ENCODE peak calls at places on chromosome 6, in four cellular contexts. H, P, F and N are unnamed samples.

GRCh38 chr6:11263185-11263817 is 30.8 kb upstream of the NEDD9 start:
- DNase-seq in P (peak), H (no peak), F (peak), N (no peak)

GRCh38 chr6:169167581-169168301 is 85.9 kb downstream of the THBS2 start:
- DNase-seq in F (no peak), P (peak), H (no peak), N (no peak)

GRCh38 chr6:167275001-167275400 is 16.1 kb upstream of the UNC93A start:
- DNase-seq in F (no peak), H (no peak), P (no peak), N (no peak)

GRCh38 chr6:14222956-14223355 is 105.4 kb downstream of the CD83 start:
- DNase-seq in F (no peak), P (no peak), H (no peak), N (no peak)

GRCh38 chr6:33147807-33148666 is 44.2 kb downstream of the COL11A2 start:
- DNase-seq in F (no peak), P (peak), H (no peak), N (no peak)

GRCh38 chr6:166473886-166474596 is 91.3 kb upstream of the MPC1 start:
- DNase-seq in H (no peak), P (no peak), F (no peak), N (no peak)

GRCh38 chr6:13924146-13924948 is 405 bp upstream of the RNF182 start:
- DNase-seq in H (peak), F (peak), P (peak), N (no peak)

GRCh38 chr6:41736207-41736710 is 851 bp upstream of the TFEB start:
- DNase-seq in F (no peak), H (no peak), P (no peak), N (no peak)

GRCh38 chr6:139028242-139028657 is 295 bp upstream of the ABRACL start:
- DNase-seq in H (no peak), P (no peak), F (no peak), N (peak)

GRCh38 chr6:168956141-168956838 is 297.4 kb downstream of the THBS2 start:
- DNase-seq in F (no peak), P (no peak), H (no peak), N (no peak)

GRCh38 chr6:111572216-111572706 is 33.4 kb downstream of the TRAF3IP2 start:
- DNase-seq in H (no peak), P (no peak), F (no peak), N (no peak)

GRCh38 chr6:11700118-11700718 is 78.4 kb downstream of the ADTRP start:
- DNase-seq in F (peak), P (no peak), H (no peak), N (no peak)

GRCh38 chr6:140271759-140272377 is 897.4 kb upstream of the CITED2 start:
- DNase-seq in H (no peak), P (no peak), F (no peak), N (no peak)

GRCh38 chr6:138817799-138818198 is 21.9 kb downstream of the ECT2L start:
- DNase-seq in H (peak), F (no peak), P (no peak), N (peak)

GRCh38 chr6:144411506-144412165 is 126.5 kb downstream of the UTRN start:
- DNase-seq in F (no peak), P (no peak), H (no peak), N (no peak)

GRCh38 chr6:1381397-1382330 is 7.7 kb upstream of the FOXF2 start:
- DNase-seq in H (peak), F (no peak), P (peak), N (no peak)

GRCh38 chr6:45746046-45746445 is 269.6 kb downstream of the CLIC5 start:
- DNase-seq in P (no peak), F (no peak), H (no peak), N (no peak)

GRCh38 chr6:152380351-152380767 is 256.8 kb downstream of the SYNE1 start:
- DNase-seq in P (peak), F (no peak), H (no peak), N (no peak)

GRCh38 chr6:69570126-69570525 is 226.7 kb downstream of the LMBRD1 start:
- DNase-seq in P (no peak), H (no peak), F (no peak), N (no peak)

GRCh38 chr6:57307850-57308249 is 9.6 kb upstream of the PRIM2 start:
- DNase-seq in H (no peak), P (no peak), F (no peak), N (no peak)

GRCh38 chr6:53378208-53378607 is 29.5 kb upstream of the ELOVL5 start:
- DNase-seq in P (no peak), H (no peak), F (no peak), N (no peak)

GRCh38 chr6:2687456-2687855 is 63.3 kb downstream of the MYLK4 start:
- DNase-seq in H (no peak), P (no peak), F (no peak), N (no peak)

GRCh38 chr6:81997091-81997926 is 244.8 kb upstream of the TENT5A start:
- DNase-seq in H (no peak), P (peak), F (no peak), N (no peak)

GRCh38 chr6:85677243-85677956 is 34.7 kb upstream of the SYNCRIP start:
- DNase-seq in F (no peak), P (no peak), H (no peak), N (no peak)

GRCh38 chr6:36487698-36488097 is 44.9 kb downstream of the KCTD20 start:
- DNase-seq in P (peak), F (no peak), H (no peak), N (no peak)

GRCh38 chr6:151060742-151061100 is 179.0 kb upstream of the AKAP12 start:
- DNase-seq in H (no peak), F (no peak), P (no peak), N (no peak)

GRCh38 chr6:27608916-27609883 is 136.3 kb upstream of the ZNF184 start:
- DNase-seq in H (no peak), P (peak), F (no peak), N (peak)

GRCh38 chr6:139341060-139341459 is 33.4 kb downstream of the CITED2 start:
- DNase-seq in F (no peak), P (no peak), H (no peak), N (no peak)

GRCh38 chr6:81171991-81172740 is 580.3 kb downstream of the TENT5A start:
- DNase-seq in H (no peak), P (peak), F (no peak), N (no peak)

GRCh38 chr6:111845441-111845871 is 27.8 kb downstream of the FYN start:
- DNase-seq in F (no peak), P (no peak), H (no peak), N (no peak)